ENCODE peak calls at places on chromosomes 16 and 17, in four cellular contexts. M is endothelial cell of umbilical vein, S is upper lobe of left lung, A is GM23338. K is an unnamed sample.

GRCh38 chr16:58435779-58436178 is 43.5 kb downstream of the GINS3 start:
- DNase-seq in M (no peak), S (no peak), A (no peak), K (no peak)

GRCh38 chr17:19554393-19554792 is 20.7 kb downstream of the SLC47A1 start:
- DNase-seq in M (peak), S (no peak), A (no peak), K (no peak)

GRCh38 chr16:86834451-86835035 is 256.2 kb downstream of the FOXL1 start:
- DNase-seq in M (peak), S (no peak), A (peak), K (no peak)

GRCh38 chr17:61307905-61308886 is 91.4 kb upstream of the TBX2 start:
- DNase-seq in M (no peak), S (no peak), A (peak), K (no peak)

GRCh38 chr16:59459811-59460210 is 725.7 kb upstream of the GOT2 start:
- DNase-seq in M (peak), S (no peak), A (no peak), K (no peak)

GRCh38 chr16:10868089-10868488 is 8.9 kb upstream of the CIITA start:
- DNase-seq in M (no peak), S (no peak), A (no peak), K (no peak)

GRCh38 chr16:50467559-50467942 is 80.6 kb upstream of the NKD1 start:
- DNase-seq in M (no peak), S (no peak), A (no peak), K (no peak)

GRCh38 chr17:8828517-8828875 is 29.3 kb upstream of the MFSD6L start:
- DNase-seq in M (no peak), S (no peak), A (no peak), K (no peak)

GRCh38 chr17:15442316-15443185 is 24.9 kb downstream of the CDRT4 start:
- DNase-seq in M (no peak), S (no peak), A (no peak), K (no peak)

GRCh38 chr17:58968662-58969061 is 138.0 kb downstream of the TRIM37 start:
- DNase-seq in M (no peak), S (no peak), A (peak), K (no peak)

GRCh38 chr16:24758986-24759385 is 29.5 kb downstream of the TNRC6A start:
- DNase-seq in M (no peak), S (no peak), A (no peak), K (no peak)

GRCh38 chr17:1365445-1366039 is 34.5 kb downstream of the YWHAE start:
- DNase-seq in M (peak), S (peak), A (peak), K (peak)

GRCh38 chr17:31511176-31511540 is 119.7 kb downstream of the RAB11FIP4 start:
- DNase-seq in M (peak), S (no peak), A (no peak), K (peak)

GRCh38 chr17:65175952-65176351 is 38.8 kb downstream of the RGS9 start:
- DNase-seq in M (no peak), S (no peak), A (no peak), K (no peak)

GRCh38 chr17:56912105-56912999 is 1.5 kb downstream of the TRIM25 start:
- DNase-seq in M (peak), S (peak), A (no peak), K (peak)

GRCh38 chr16:48636521-48636920 is 26.5 kb upstream of the N4BP1 start:
- DNase-seq in M (no peak), S (no peak), A (no peak), K (no peak)

GRCh38 chr16:80460004-80460403 is 80.8 kb upstream of the DYNLRB2 start:
- DNase-seq in M (no peak), S (no peak), A (no peak), K (no peak)

GRCh38 chr16:75280331-75280804 is 28.9 kb upstream of the BCAR1 start:
- DNase-seq in M (no peak), S (no peak), A (no peak), K (no peak)

GRCh38 chr16:9542165-9542755 is 450.8 kb downstream of the HAPSTR1 start:
- DNase-seq in M (no peak), S (no peak), A (no peak), K (no peak)

GRCh38 chr16:88320947-88321634 is 61.7 kb upstream of the ZNF469 start:
- DNase-seq in M (peak), S (no peak), A (no peak), K (no peak)

GRCh38 chr17:61314368-61315078 is 85.1 kb upstream of the TBX2 start:
- DNase-seq in M (no peak), S (peak), A (no peak), K (no peak)

GRCh38 chr16:12320298-12320706 is 343.8 kb downstream of the SNX29 start:
- DNase-seq in M (no peak), S (no peak), A (no peak), K (no peak)

GRCh38 chr17:20153231-20153630 is 144.1 kb downstream of the SPECC1 start:
- DNase-seq in M (no peak), S (no peak), A (no peak), K (peak)

GRCh38 chr17:45816966-45817365 is 27.7 kb upstream of the SPPL2C start:
- DNase-seq in M (no peak), S (no peak), A (no peak), K (no peak)

GRCh38 chr17:61670691-61671090 is 79.7 kb upstream of the NACA2 start:
- DNase-seq in M (no peak), S (no peak), A (no peak), K (no peak)

GRCh38 chr17:17351901-17352781 is 49.0 kb downstream of the NT5M start:
- DNase-seq in M (peak), S (no peak), A (no peak), K (no peak)

GRCh38 chr16:27778926-27779570 is 229.1 kb downstream of the KATNIP start:
- DNase-seq in M (no peak), S (no peak), A (no peak), K (no peak)

GRCh38 chr17:71869833-71870545 is 250.8 kb upstream of the SOX9 start:
- DNase-seq in M (no peak), S (no peak), A (no peak), K (no peak)

GRCh38 chr17:2172447-2172938 is 117.6 kb downstream of the HIC1 start:
- DNase-seq in M (no peak), S (peak), A (no peak), K (no peak)

GRCh38 chr16:67249178-67249759 is 490 bp downstream of the SLC9A5 start:
- DNase-seq in M (no peak), S (no peak), A (peak), K (no peak)

GRCh38 chr16:17476414-17477259 is 5.9 kb upstream of the XYLT1 start:
- DNase-seq in M (peak), S (no peak), A (peak), K (peak)

GRCh38 chr16:88773812-88774291 is 11.2 kb downstream of the PIEZO1 start:
- DNase-seq in M (peak), S (peak), A (peak), K (peak)

GRCh38 chr17:38397227-38397626 is 31.0 kb upstream of the ARHGAP23 start:
- DNase-seq in M (no peak), S (no peak), A (no peak), K (no peak)

GRCh38 chr17:76968707-76969597 is 100.7 kb downstream of the MGAT5B start:
- DNase-seq in M (no peak), S (peak), A (peak), K (peak)

DNA sequence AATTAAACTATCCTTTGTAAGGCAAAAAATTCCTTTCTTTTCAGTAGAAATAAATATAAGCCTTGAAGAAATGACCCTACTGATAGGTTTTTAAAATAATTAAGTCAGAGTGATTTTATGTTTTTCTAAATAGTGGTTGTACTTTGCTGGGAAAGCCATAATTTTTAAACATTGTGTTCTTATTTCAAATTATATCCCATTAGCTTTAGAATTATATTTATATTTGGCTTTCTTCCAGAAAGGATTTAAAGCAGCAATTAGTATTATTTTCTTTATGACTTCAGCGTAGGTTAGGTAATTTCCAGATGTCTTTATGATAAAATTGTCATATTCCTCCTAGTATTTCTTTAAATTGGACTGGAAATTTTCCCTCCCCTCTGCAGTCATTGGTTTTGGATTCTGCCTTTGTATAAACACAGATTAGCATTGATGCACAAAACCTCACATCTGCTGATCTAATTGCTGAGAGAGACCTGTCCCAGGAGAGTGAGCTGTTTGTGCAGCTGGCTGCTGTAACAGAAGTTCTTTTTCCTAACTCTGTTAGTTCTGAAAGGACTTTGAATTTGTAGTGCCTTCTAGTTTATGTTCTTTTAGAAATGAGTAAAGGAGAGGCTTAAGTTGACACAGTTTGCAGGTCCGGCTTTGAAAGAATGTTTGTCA is 45.3 kb upstream of the KPNB1 start:
- DNase-seq in M (peak), S (no peak), A (no peak), K (no peak)
- TF ChIP-seq POLR2AphosphoS5 in M (no peak), S (no peak), A (no peak), K (no peak)

GRCh38 chr16:69169607-69170352 is 17.2 kb upstream of the SNTB2 start:
- DNase-seq in M (no peak), S (no peak), A (no peak), K (no peak)

GRCh38 chr16:69169051-69169450 is 17.9 kb upstream of the SNTB2 start:
- DNase-seq in M (no peak), S (no peak), A (no peak), K (no peak)

GRCh38 chr16:69166946-69167930 is 19.7 kb upstream of the SNTB2 start:
- DNase-seq in M (peak), S (no peak), A (no peak), K (no peak)

GRCh38 chr16:69165584-69165983 is 21.4 kb upstream of the SNTB2 start:
- DNase-seq in M (no peak), S (no peak), A (no peak), K (no peak)

DNA sequence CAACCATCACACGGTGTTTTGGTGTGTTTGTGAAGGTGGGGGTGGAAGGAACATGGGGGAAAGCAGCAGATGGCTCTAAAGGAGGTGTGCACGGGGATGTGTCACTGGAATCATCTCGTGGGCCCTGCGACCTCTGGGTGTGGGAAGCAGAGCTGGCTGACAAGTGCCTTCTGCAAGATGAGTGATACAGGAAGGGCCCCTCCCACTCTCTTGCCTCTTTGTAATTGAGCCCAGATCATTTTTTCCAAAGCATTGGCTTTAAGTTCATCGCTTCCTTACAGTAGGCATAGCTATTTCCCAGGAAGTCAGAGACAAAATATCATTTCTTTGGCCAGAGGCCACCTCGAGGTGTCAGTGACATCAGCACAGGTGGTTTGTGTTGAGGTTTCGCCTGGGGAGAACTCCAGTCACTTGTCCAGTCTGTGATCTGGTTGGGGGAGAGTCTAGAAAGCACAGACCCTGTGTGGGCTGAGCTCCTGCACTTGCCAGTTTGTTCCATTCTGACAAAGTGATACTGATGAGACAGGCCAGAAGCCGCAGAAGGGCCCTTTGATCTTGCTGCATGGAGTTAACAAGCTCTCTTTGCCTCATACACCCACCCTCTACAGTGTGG is 20.6 kb upstream of the SNTB2 start:
- DNase-seq in M (peak), S (no peak), A (no peak), K (no peak)
- H3K27ac ChIP-seq in M (peak), S (no peak), A (no peak), K (no peak)

GRCh38 chr17:4716081-4716480 is 5.6 kb downstream of the ARRB2 start:
- DNase-seq in M (no peak), S (no peak), A (no peak), K (no peak)
- TF ChIP-seq POLR2AphosphoS5 in M (no peak), S (no peak), A (no peak), K (no peak)

GRCh38 chr17:78727057-78727456 is 55.0 kb downstream of the CYTH1 start:
- DNase-seq in M (no peak), S (no peak), A (no peak), K (no peak)
- H3K27ac ChIP-seq in M (no peak), S (no peak), A (no peak), K (no peak)

DNA sequence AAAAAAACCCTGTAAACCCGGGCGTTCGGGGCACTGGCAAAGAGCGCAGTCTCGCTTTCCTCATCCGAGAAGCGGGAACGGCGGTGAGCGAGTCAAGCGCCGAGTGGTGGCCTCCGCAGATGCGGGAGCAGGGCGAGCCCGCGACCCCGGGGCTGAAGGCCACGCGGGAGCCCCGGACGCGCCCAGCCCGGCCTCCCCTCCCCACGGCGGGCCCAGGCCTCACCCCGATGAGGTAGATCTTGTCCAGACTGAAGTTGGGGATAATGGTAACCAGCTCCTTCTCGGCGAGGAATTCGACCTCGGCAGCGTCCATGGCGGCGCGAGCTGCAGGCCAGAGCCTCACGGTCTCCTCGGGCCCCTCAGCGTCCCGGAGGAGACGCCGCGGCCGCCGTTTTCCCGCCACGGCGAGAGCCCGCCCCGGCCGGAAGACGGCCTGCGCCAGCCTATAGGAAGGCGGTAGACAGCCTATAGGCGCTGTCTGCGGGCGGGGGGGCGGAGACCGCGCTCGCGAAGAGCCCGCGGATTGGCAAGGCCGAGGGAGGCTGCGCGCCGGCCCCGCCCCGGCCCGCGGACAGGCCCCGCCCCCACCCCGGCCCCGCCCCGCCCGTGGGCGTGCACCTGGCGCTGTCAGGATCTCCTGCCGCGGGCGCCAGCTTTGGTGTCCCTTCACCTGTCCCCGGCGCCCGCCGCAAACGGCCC is at the start of gene GINS2:
- DNase-seq in M (peak), S (peak), A (peak), K (peak)
- TF ChIP-seq POLR2AphosphoS5 in M (peak), S (no peak), A (peak), K (no peak)

DNA sequence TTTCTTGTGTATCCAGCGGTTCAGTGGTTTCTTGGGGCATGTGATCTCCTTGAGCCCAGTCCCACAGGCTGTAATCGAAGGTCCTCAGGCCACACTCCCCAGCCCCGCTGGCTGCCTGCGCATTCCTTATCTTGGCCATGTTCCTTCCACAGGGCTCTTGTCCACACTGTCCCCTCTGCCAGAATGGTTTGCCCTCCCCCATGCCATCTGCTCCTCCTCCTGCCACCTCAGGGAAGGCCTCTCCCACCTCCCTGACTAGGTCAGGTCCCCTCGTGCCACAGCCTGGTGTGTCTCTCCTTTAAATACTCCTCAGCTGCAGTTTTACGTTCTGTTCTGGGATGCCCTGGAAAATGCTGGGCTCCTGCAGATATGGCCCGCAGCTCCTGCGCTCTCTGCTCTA is 12.1 kb upstream of the NLRC5 start:
- DNase-seq in M (no peak), S (no peak), A (no peak), K (no peak)
- H3K27ac ChIP-seq in M (no peak), S (no peak), A (no peak), K (no peak)

GRCh38 chr16:72903176-72903575 is 144.8 kb downstream of the ZFHX3 start:
- DNase-seq in M (no peak), S (no peak), A (no peak), K (no peak)
- TF ChIP-seq POLR2AphosphoS5 in M (no peak), S (no peak), A (no peak), K (no peak)

DNA sequence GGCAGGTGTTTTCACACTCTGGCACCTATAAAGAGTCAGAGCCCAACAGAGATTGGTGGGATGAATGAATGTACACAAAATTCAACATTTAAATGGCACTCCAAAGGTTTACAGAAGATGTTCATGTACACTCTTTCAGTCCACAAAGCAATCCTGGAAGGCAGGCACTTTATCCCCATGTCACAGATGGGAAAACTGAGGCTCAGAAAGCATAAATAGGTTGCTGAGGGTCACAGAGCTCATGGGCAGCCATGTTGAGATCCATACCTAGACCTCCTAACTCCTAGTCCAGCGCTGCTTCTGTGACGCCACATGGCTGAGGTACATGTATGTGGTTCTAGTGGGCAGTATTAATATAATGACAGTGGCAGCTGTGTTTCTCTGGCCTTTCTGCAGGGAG is 157.7 kb upstream of the LHX1 start:
- DNase-seq in M (no peak), S (no peak), A (no peak), K (no peak)
- H3K27ac ChIP-seq in M (no peak), S (no peak), A (no peak), K (no peak)

DNA sequence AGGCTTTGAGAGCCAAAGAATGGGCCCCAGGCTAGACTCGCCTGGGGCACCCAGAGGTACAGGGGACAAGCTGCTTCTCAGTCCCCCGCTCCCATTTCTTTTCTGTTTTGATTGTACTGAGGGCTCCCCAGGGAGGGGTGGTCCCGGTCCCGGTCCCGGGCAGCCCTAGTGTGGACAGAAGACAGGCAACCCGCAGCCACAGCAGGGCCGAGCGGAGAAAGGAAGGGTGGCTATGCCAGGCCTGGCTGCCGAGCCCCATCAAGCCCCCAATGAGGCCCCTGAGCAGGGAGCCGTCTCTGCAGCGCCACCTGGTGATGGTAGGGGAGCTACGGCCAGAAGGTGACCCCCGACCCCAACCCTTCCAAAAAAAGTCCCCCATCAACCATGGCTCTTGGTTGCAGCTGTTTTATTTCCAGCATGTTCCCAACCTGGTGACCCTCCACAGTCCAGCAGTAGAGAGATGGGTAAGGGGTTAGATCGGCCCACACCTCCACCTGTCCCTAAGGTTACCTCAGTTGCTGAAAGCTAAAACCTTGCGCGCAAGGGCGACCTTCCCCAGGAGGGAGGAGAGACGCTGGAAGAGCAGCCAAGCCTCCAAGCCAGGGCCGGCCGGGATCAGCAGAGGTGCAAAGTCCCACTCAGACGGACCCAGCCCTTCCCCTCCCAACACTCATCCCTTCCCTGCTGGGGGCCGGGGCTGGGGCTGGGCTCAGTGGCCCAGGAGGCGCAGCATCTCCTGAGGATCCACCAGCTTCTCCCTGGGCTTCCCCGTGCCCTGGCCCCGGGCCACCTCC is 2.6 kb upstream of the GRIN2C start:
- DNase-seq in M (peak), S (peak), A (peak), K (peak)
- TF ChIP-seq POLR2AphosphoS5 in M (no peak), S (no peak), A (no peak), K (no peak)

K was measured in transverse colon.